ENCODE peak calls at places on chromosomes 16 and 17, in six cellular contexts. C is HCT116, W is SK-N-SH, U is K562, I is GM12878, Z is HepG2. M is an unnamed sample. For H3K4me1, the result is how much of the 10 kb centered on the place peaks cover.

GRCh38 chr17:1574697-1575471 is 12.3 kb upstream of the PITPNA start:
- DNase-seq in U (no peak), C (no peak), I (no peak), W (peak), Z (no peak), M (no peak)

GRCh38 chr17:32627233-32628008 is 140.6 kb downstream of the CDK5R1 start:
- DNase-seq in W (peak), U (no peak), C (no peak), Z (no peak), I (no peak), M (no peak)

GRCh38 chr17:57068222-57068658 is 16.8 kb upstream of the AKAP1 start:
- DNase-seq in Z (no peak), W (no peak), U (peak), C (no peak), I (no peak), M (no peak)

GRCh38 chr16:67893791-67894399 is 841 bp downstream of the PSKH1 start:
- DNase-seq in I (no peak), C (no peak), W (no peak), U (peak), Z (peak), M (no peak)

GRCh38 chr16:3764409-3764808 is 47.1 kb upstream of the TRAP1 start:
- DNase-seq in Z (no peak), I (no peak), C (no peak), W (no peak), U (no peak), M (no peak)

GRCh38 chr17:50177983-50178834 is 12.4 kb downstream of the SGCA start:
- DNase-seq in C (peak), I (no peak), U (peak), W (peak), Z (peak), M (peak)

GRCh38 chr17:39973496-39973895 is 7.1 kb upstream of the PSMD3 start:
- DNase-seq in U (no peak), C (no peak), Z (no peak), W (no peak), I (no peak), M (no peak)

GRCh38 chr16:66551362-66551761 is 1.0 kb upstream of the CKLF start:
- DNase-seq in Z (peak), U (peak), C (peak), W (peak), I (peak), M (no peak)

GRCh38 chr17:28810437-28810836 is 32.2 kb downstream of the FAM222B start:
- DNase-seq in W (no peak), I (no peak), C (no peak), Z (no peak), U (no peak), M (no peak)

GRCh38 chr16:55236655-55237054 is 87.3 kb upstream of the IRX6 start:
- DNase-seq in Z (no peak), C (no peak), I (no peak), W (no peak), U (no peak), M (no peak)

GRCh38 chr17:36600936-36601302 is 464 bp upstream of the MRM1 start:
- DNase-seq in I (no peak), U (no peak), W (no peak), C (no peak), Z (no peak), M (no peak)

GRCh38 chr16:2827481-2827790 is 2.7 kb upstream of the ZG16B start:
- DNase-seq in U (no peak), C (no peak), I (no peak), W (no peak), Z (no peak), M (no peak)

GRCh38 chr16:85569039-85569614 is 44.0 kb upstream of the GSE1 start:
- DNase-seq in Z (no peak), U (peak), W (no peak), C (no peak), I (no peak), M (no peak)

GRCh38 chr17:7886227-7887037 is 2.2 kb upstream of the CHD3 start:
- DNase-seq in U (peak), C (no peak), W (peak), I (no peak), Z (no peak), M (no peak)

GRCh38 chr17:7885357-7886226 is 3.0 kb upstream of the CHD3 start:
- DNase-seq in Z (no peak), W (peak), I (no peak), U (peak), C (no peak), M (no peak)

GRCh38 chr17:7882629-7883028 is 6.0 kb upstream of the CHD3 start:
- DNase-seq in I (no peak), W (no peak), C (no peak), U (no peak), Z (no peak), M (no peak)

GRCh38 chr17:7883781-7884386 is 4.7 kb upstream of the CHD3 start:
- DNase-seq in I (no peak), U (peak), Z (no peak), W (peak), C (no peak), M (no peak)

DNA sequence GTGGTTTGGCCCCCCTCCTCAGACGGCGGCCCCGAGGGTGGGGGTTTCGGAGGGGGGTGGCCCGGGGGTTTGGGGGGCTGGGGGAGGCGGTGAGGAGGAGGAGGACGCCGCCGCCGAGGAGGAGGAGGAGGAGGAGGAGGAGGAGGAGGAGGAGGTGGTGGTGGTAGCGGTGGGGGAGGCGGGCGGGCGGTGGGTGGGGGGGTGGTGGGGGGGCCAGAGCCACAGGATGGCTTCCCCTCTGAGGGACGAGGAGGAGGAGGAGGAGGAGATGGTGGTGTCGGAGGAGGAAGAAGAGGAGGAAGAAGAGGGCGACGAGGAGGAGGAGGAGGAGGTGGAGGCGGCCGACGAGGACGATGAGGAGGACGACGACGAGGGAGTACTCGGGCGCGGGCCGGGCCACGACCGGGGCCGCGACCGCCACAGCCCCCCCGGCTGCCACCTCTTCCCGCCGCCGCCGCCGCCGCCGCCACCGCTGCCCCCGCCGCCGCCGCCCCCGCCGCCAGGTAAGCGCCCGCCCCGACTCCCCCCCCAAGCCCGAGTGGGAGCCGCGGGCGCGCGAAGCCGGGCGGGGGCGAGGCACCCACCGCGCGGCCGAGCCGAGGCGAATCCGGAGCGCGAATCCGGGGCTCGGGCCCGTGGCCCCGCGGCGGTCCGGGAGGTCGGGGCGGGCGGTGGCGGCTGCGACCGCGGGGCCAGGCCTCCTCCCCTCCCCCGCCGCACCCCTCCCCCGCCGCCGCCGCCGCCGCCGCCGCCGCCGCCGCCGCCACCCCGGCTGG is 3.8 kb upstream of the CHD3 start:
- DNase-seq in I (no peak), C (no peak), U (peak), W (peak), Z (no peak), M (no peak)
- TF ChIP-seq SIN3A in I (no peak), C (no peak), U (no peak), W (no peak), Z (no peak), M (peak)

DNA sequence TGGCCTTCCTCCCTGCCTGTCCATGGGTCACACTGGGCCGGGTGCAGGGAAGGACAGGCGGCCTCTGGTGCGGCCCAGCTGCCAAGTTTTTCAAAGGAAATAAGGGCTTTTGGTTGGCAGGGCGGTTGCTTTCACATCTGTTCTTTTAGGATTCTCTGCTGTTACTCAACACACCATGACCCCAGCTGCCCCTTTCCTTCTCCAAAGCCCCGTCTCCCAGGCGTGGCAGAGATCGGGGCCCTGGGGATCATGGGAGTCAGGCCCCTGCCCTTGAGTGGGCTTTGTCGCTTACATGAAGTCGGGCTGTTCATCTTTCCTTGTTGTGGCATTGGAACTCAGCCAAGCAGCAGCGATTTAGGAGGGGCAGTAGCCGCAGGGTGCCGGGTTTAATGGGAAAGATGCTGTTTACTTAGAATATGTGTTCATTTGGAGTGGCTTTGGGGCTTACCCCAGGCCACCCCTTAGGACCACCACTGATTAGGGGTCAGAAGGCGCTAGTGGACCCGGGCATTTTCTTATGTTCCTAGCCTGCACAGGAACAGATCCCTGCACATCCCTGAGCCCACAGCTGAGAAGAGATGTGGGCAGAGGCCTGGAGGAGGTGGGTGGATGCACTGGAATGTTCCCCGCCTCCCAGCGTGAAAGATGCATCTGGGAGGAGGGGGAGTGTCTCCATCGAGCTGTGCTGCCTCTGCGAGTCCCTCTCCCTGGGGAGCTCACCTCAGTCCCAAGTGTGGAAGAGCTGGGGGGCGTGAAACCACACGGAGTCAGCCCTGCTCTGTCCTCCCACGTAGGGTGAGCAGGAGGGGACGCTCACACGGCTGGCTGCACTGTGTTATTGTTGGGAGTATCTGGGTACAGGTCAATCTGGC is 6.8 kb upstream of the ADCY7 start:
- DNase-seq in Z (no peak), U (no peak), W (peak), C (no peak), I (no peak), M (no peak)
- TF ChIP-seq REST in Z (no peak), U (no peak), W (no peak), C (no peak), I (no peak), M (no peak)

DNA sequence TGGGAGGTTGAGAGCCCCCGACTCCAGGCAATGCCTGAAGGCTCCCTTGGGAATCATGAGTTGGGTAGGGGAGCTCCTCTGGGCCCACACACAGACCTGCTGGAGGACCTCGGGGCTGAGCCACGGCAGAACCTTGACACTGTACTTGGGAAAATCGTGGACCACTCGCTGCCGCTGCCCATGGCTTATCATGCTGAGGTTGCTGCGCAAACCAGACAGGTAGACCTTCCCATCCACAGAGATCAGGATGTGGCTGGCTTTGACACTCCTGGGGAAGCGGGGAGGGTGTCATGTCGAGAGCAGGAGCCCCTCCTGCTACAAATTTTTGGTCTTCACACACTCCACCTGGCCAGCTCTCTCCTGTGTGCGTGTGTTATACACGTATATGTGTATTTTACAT is 7.2 kb upstream of the LIMD2 start:
- DNase-seq in W (no peak), I (no peak), Z (no peak), U (no peak), C (no peak), M (no peak)
- H3K4me1 ChIP-seq in W (under half), I (under half), Z (under half), U (under half), C (under half), M (under half)

GRCh38 chr17:76272541-76273434 is 7.6 kb downstream of the UBALD2 start:
- DNase-seq in W (no peak), I (no peak), C (no peak), Z (no peak), U (no peak), M (no peak)

GRCh38 chr17:76270127-76270592 is 5.0 kb downstream of the UBALD2 start:
- DNase-seq in C (no peak), Z (no peak), W (peak), U (peak), I (no peak), M (no peak)

GRCh38 chr17:76268991-76269981 is 4.1 kb downstream of the UBALD2 start:
- DNase-seq in I (no peak), Z (no peak), C (no peak), U (peak), W (peak), M (no peak)

GRCh38 chr17:76271669-76272540 is 6.8 kb downstream of the UBALD2 start:
- DNase-seq in U (no peak), Z (no peak), W (peak), C (no peak), I (peak), M (no peak)

GRCh38 chr17:76270770-76271668 is 5.9 kb downstream of the UBALD2 start:
- DNase-seq in W (peak), Z (no peak), C (no peak), I (no peak), U (no peak), M (no peak)
- TF ChIP-seq SIN3A in W (no peak), Z (no peak), C (no peak), I (no peak), U (no peak), M (no peak)